ENCODE peak calls at places on chromosomes 2 and 18, in eight cellular contexts. O is pancreas, M is HCT116, P is fibroblast of pulmonary artery, D is transverse colon, A is foreskin fibroblast, C is fibroblast of lung, W is choroid plexus epithelial cell. T is an unnamed sample.

GRCh38 chr2:190283783-190284182 is 35.8 kb downstream of the HIBCH start:
- DNase-seq in A (peak), O (no peak), W (no peak), M (no peak), P (no peak), C (peak), D (no peak), T (peak)

GRCh38 chr2:149768320-149768799 is 180.8 kb upstream of the MMADHC start:
- DNase-seq in D (no peak), M (no peak), A (peak), P (peak), W (peak), O (no peak), C (no peak), T (no peak)

GRCh38 chr2:43402452-43402937 is 176.1 kb upstream of the ZFP36L2 start:
- DNase-seq in D (no peak), M (no peak), P (peak), A (no peak), C (no peak), W (no peak), O (no peak), T (no peak)

GRCh38 chr2:10501980-10502802 is 54.1 kb upstream of the ODC1 start:
- DNase-seq in W (no peak), A (no peak), M (no peak), D (no peak), O (peak), P (no peak), C (no peak), T (no peak)

GRCh38 chr2:197011777-197012641 is 85.5 kb upstream of the PGAP1 start:
- DNase-seq in A (peak), O (no peak), M (peak), P (peak), C (peak), D (no peak), W (peak), T (peak)

GRCh38 chr18:615773-616172 is 19.0 kb downstream of the CLUL1 start:
- DNase-seq in D (no peak), O (peak), W (no peak), M (no peak), A (no peak), C (no peak), P (no peak), T (no peak)

GRCh38 chr2:58992062-58992736 is 751.1 kb upstream of the FANCL start:
- DNase-seq in P (peak), C (no peak), M (no peak), A (peak), W (peak), D (no peak), O (no peak), T (peak)

GRCh38 chr18:70228546-70228945 is 23.1 kb upstream of the RTTN start:
- DNase-seq in P (no peak), M (no peak), W (no peak), A (peak), O (no peak), D (no peak), C (peak), T (no peak)

GRCh38 chr2:45626387-45627010 is 15.4 kb upstream of the SRBD1 start:
- DNase-seq in O (no peak), D (no peak), A (no peak), P (no peak), M (no peak), W (no peak), C (no peak), T (no peak)

GRCh38 chr18:5524660-5525059 is 19.1 kb downstream of the EPB41L3 start:
- DNase-seq in M (no peak), D (no peak), W (no peak), P (no peak), C (no peak), O (no peak), A (no peak), T (no peak)

GRCh38 chr18:43620936-43621335 is 343.6 kb upstream of the SYT4 start:
- DNase-seq in O (no peak), W (peak), A (peak), C (peak), D (no peak), P (peak), M (no peak), T (no peak)

GRCh38 chr2:198657520-198658121 is 800.1 kb downstream of the SATB2 start:
- DNase-seq in O (no peak), C (peak), D (peak), A (peak), W (peak), P (peak), M (peak), T (no peak)

GRCh38 chr18:51028201-51028805 is 1.7 kb upstream of the SMAD4 start:
- DNase-seq in W (peak), M (peak), D (peak), A (peak), P (no peak), C (peak), O (no peak), T (no peak)

GRCh38 chr2:14778015-14778414 is 145.5 kb downstream of the LRATD1 start:
- DNase-seq in M (no peak), O (no peak), P (no peak), D (no peak), C (peak), W (no peak), A (peak), T (peak)

GRCh38 chr2:209973328-209973727 is 29.1 kb upstream of the RPE start:
- DNase-seq in A (peak), O (no peak), P (no peak), D (no peak), C (peak), M (no peak), W (no peak), T (no peak)

GRCh38 chr2:17768894-17769293 is 15.0 kb downstream of the GEN1 start:
- DNase-seq in C (no peak), W (no peak), O (no peak), P (no peak), A (no peak), M (no peak), D (no peak), T (no peak)

GRCh38 chr2:165274698-165275097 is 35.5 kb downstream of the SCN2A start:
- DNase-seq in A (peak), C (peak), D (peak), P (peak), M (no peak), W (no peak), O (no peak), T (no peak)

GRCh38 chr2:152648336-152648735 is 68.9 kb downstream of the PRPF40A start:
- DNase-seq in M (no peak), D (no peak), A (peak), O (no peak), P (peak), C (peak), W (peak), T (no peak)

GRCh38 chr2:16033032-16033293 is 92.6 kb downstream of the MYCN start:
- DNase-seq in W (no peak), P (no peak), O (no peak), C (no peak), D (no peak), M (no peak), A (no peak), T (no peak)

GRCh38 chr2:70834881-70835280 is 735 bp downstream of the CD207 start:
- DNase-seq in O (no peak), W (no peak), M (no peak), A (no peak), P (no peak), D (no peak), C (no peak), T (no peak)

GRCh38 chr2:29042581-29043075 is 31.7 kb downstream of the PCARE start:
- DNase-seq in M (no peak), C (peak), W (peak), A (peak), D (no peak), O (no peak), P (peak), T (peak)

GRCh38 chr2:204794624-204795023 is 249.3 kb downstream of the PARD3B start:
- DNase-seq in M (no peak), O (no peak), W (peak), C (peak), A (peak), D (no peak), P (peak), T (peak)

GRCh38 chr2:173568054-173568453 is 213.4 kb downstream of the CDCA7 start:
- DNase-seq in D (peak), P (peak), O (no peak), A (peak), M (peak), C (peak), W (peak), T (no peak)

GRCh38 chr18:941331-941730 is 36.7 kb downstream of the ADCYAP1 start:
- DNase-seq in C (no peak), O (no peak), D (no peak), A (no peak), W (no peak), P (no peak), M (no peak), T (no peak)

GRCh38 chr2:120766758-120767351 is 31.2 kb downstream of the GLI2 start:
- DNase-seq in A (no peak), C (no peak), O (peak), P (peak), D (no peak), M (no peak), W (no peak), T (no peak)

GRCh38 chr2:193793914-193794313 is 1599.2 kb upstream of the TMEFF2 start:
- DNase-seq in W (peak), D (no peak), C (no peak), O (no peak), P (peak), A (peak), M (no peak), T (peak)

GRCh38 chr2:205270689-205271088 is 411.6 kb upstream of the NRP2 start:
- DNase-seq in A (no peak), O (no peak), C (no peak), W (peak), M (no peak), P (peak), D (no peak), T (no peak)

GRCh38 chr2:72973566-72974435 is 56.5 kb downstream of the EMX1 start:
- DNase-seq in P (peak), C (peak), M (peak), O (no peak), W (peak), A (peak), D (peak), T (no peak)

GRCh38 chr2:178008636-178009289 is 63.8 kb downstream of the PDE11A start:
- DNase-seq in W (peak), P (peak), C (peak), D (peak), A (no peak), O (no peak), M (no peak), T (peak)

GRCh38 chr2:194166818-194167217 is 1490.2 kb upstream of the SLC39A10 start:
- DNase-seq in W (peak), M (peak), C (peak), D (no peak), O (no peak), P (peak), A (peak), T (no peak)

GRCh38 chr18:22223263-22223960 is 54.0 kb downstream of the GATA6 start:
- DNase-seq in P (peak), D (peak), W (peak), O (no peak), A (peak), C (peak), M (peak), T (peak)

GRCh38 chr2:160299540-160299939 is 99.5 kb upstream of the ITGB6 start:
- DNase-seq in M (no peak), O (no peak), D (no peak), P (peak), W (no peak), C (no peak), A (no peak), T (no peak)

GRCh38 chr2:105490956-105491355 is 92.1 kb upstream of the FHL2 start:
- DNase-seq in A (no peak), D (peak), P (no peak), M (no peak), C (no peak), W (no peak), O (no peak), T (no peak)

GRCh38 chr2:160459543-160460332 is 33.9 kb downstream of the RBMS1 start:
- DNase-seq in D (no peak), C (no peak), W (no peak), P (no peak), A (no peak), M (no peak), O (no peak), T (no peak)

GRCh38 chr2:138475394-138475793 is 26.2 kb upstream of the SPOPL start:
- DNase-seq in D (no peak), P (no peak), A (no peak), W (no peak), C (no peak), O (no peak), M (no peak), T (no peak)

GRCh38 chr2:17529771-17530170 is 10.7 kb upstream of the VSNL1 start:
- DNase-seq in A (no peak), P (no peak), D (no peak), C (no peak), W (no peak), O (no peak), M (no peak), T (no peak)

GRCh38 chr2:72325592-72326422 is 178.1 kb upstream of the CYP26B1 start:
- DNase-seq in W (peak), C (peak), M (no peak), D (peak), A (peak), P (peak), O (no peak), T (no peak)

GRCh38 chr2:20051518-20052228 is at the start of gene LAPTM4A:
- DNase-seq in C (peak), W (peak), O (peak), D (peak), M (peak), A (peak), P (peak), T (peak)

GRCh38 chr2:20050104-20050711 is 1.2 kb downstream of the LAPTM4A start:
- DNase-seq in D (peak), A (peak), O (no peak), M (no peak), P (peak), C (peak), W (peak), T (no peak)

GRCh38 chr2:20052229-20052871 is 922 bp upstream of the LAPTM4A start:
- DNase-seq in W (peak), C (no peak), A (peak), M (no peak), O (no peak), P (peak), D (no peak), T (no peak)

GRCh38 chr2:20050712-20051517 is 513 bp downstream of the LAPTM4A start:
- DNase-seq in P (peak), O (no peak), D (peak), W (peak), C (peak), M (no peak), A (peak), T (no peak)

DNA sequence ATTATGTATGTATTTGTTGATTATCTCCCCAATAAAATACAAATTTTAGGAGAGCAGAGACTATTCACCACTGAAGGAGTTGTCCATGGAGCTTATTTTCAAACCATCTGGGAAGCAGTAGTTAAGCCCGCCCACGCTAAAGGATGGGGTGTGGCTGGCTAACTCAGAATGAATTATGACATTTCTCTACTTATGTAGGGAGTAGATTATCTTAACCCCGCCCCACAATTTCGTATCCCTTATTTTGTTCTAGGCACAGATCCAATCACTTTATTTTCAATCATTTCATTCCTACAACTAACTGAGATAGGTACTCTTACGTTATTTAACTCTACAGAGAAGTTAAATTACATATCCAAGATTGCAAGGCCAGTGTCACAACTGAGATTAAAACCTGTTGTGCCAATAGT is 1.4 kb upstream of the LAPTM4A start:
- DNase-seq in P (peak), D (peak), M (peak), C (peak), A (peak), W (peak), O (no peak), T (peak)
- H3K4me3 ChIP-seq in P (peak), D (no peak), M (peak), C (peak), A (peak), W (peak), O (peak), T (peak)

DNA sequence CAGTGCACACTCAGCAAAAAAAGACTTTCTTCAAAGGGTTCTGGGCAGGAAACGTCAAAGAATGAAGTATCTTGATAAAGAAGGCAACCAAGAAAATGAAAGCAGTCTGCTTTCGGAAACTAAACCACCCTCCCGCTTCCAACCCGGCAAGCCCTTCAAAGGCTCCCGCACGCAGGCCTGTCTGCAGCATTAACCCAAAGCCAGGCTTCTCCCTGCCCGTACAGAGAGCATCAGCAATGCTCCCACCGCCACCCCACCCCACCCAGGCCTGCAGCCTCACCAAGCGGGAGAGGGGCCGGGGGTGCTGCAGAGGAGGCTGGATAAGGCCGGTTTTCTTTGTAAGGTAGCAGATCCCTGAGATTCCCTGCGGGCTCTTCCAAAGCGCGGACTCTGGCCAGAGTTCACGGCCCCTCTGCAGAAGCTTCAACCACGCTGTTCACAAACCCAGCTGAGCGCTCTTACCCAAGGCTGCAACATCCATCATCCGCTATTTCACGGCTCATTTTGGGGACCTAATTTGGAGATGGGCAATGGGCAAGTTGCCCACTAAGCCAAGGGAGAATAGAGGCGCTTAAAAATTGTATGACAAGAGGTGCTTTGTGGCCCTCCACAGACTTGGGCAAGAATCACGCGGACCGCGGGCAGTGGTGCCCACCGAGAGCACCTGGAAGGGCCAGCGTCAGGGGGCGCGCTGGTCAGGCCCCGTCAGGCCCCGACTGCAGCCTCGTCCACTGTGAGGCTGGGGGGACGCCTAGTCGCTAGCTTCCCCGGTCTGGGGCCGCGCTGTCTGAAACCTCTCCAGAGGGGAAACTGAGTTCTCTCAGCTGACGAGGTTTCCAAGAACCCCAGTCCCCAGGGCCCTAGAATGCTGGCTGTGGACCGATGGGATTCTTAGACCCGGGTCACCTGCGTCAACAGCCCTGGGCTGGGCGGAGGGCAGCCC is 225.4 kb upstream of the ID2 start:
- DNase-seq in O (peak), D (no peak), P (no peak), W (no peak), M (no peak), C (no peak), A (no peak), T (no peak)
- H3K4me3 ChIP-seq in O (no peak), D (no peak), P (no peak), W (no peak), M (no peak), C (no peak), A (no peak), T (no peak)

DNA sequence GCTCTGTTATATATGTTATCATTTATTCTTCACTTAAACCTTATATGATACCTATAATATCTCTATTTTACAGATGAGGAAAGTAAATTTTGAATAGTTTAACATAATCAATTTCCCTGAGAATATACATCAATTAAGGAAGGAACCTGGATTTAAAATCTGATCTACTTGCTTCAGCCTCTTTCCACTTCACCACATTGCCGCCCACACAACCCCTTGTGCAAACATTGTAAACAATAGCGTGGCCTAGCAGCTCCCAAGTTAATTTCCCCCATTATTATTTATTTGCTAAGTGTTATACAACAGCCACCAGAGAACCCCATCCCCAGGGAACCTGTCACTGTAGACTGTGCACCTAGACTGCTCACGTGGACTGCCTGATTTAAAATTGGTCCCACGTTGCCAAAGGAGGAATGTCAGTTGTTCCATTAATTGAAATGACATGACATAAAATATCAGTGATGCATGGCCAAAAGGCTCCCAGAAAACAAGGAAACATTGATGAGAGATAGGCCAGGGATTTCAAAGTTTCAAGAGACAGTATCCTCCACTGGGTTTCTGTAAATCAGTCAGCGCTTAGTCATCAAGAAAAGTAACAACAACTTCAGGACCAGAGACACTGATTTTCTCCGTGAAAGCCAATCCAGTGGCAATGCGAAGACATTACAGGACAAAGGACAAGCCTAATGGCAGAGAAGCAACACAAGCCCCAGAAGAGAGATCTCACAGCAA is 41.3 kb downstream of the SCG2 start:
- DNase-seq in D (no peak), P (no peak), C (peak), O (no peak), M (peak), A (peak), W (peak), T (no peak)
- H3K4me3 ChIP-seq in D (no peak), P (no peak), C (no peak), O (no peak), M (peak), A (no peak), W (no peak), T (no peak)

DNA sequence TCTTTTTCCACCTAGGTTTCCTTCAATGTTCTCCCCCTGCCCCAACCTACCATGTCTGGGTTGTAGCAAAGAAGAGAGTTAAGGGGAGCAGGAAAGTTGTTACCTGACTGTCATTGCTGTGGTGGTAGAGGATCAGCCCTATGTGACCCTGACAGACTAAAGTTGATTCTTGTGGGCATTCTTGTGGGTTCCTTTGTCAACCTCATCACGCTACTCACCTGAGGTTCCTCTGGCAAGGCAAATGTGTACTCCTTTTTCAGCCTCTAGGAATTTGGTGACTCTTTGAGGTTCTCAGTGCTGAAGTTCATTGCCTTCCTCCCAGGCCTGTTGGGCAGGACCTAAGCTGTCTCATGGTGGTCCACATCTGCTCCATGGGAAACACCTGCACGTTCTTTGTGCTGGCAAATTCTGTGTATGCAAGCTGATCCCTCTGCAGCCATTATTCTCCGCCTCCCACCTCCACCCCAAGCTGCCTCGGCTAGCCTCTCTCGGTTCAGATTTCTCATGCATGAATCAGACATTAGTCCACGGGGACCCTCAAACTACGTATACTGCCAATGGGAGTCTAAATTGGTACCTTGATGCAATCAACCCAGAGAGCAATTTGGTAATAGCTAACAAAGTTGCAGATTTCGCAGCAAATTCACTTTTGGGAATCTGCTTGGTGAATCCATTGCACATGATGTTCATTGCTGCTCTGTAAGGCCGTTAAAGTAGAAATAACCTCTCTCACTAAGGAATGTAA is 1.5 kb upstream of the GMCL1 start:
- DNase-seq in W (peak), P (no peak), A (no peak), O (no peak), M (no peak), D (no peak), C (peak), T (peak)
- H3K4me3 ChIP-seq in W (no peak), P (no peak), A (no peak), O (peak), M (no peak), D (no peak), C (no peak), T (no peak)